ENCODE peak calls at places on chromosomes 7 and 10, in five cellular contexts. Q, C, J, K and Z are unnamed samples.

GRCh38 chr7:135274495-135275268 is 41.0 kb downstream of the STRA8 start:
- DNase-seq in K (peak), C (peak), Q (peak), J (peak), Z (peak)

GRCh38 chr10:1454428-1454827 is 282.9 kb downstream of the ADARB2 start:
- DNase-seq in J (no peak), K (no peak), C (no peak), Q (no peak), Z (no peak)

GRCh38 chr7:3754488-3755365 is 453.7 kb downstream of the SDK1 start:
- DNase-seq in J (no peak), C (no peak), K (no peak), Q (no peak), Z (no peak)

GRCh38 chr10:18483787-18484186 is 167.6 kb downstream of the NSUN6 start:
- DNase-seq in K (no peak), J (no peak), Q (no peak), C (no peak), Z (no peak)

GRCh38 chr10:97690138-97690537 is 3.1 kb upstream of the AVPI1 start:
- DNase-seq in Q (no peak), K (no peak), J (no peak), C (no peak), Z (no peak)

GRCh38 chr10:110709964-110710587 is 65.9 kb downstream of the RBM20 start:
- DNase-seq in Q (no peak), J (no peak), C (no peak), K (no peak), Z (no peak)

GRCh38 chr7:104804696-104805095 is 209.3 kb upstream of the KMT2E start:
- DNase-seq in J (no peak), Q (no peak), C (no peak), K (no peak), Z (no peak)

GRCh38 chr10:112137381-112137987 is 46.1 kb downstream of the GPAM start:
- DNase-seq in Q (peak), C (peak), J (no peak), K (peak), Z (peak)

GRCh38 chr7:120272896-120273475 is at the start of gene KCND2:
- DNase-seq in K (no peak), J (no peak), Q (no peak), C (no peak), Z (no peak)

GRCh38 chr7:151456782-151457181 is 16.8 kb upstream of the CRYGN start:
- DNase-seq in Q (no peak), J (no peak), C (no peak), K (no peak), Z (no peak)

GRCh38 chr10:112952282-112952991 is 2.4 kb downstream of the TCF7L2 start:
- DNase-seq in Q (no peak), C (no peak), K (no peak), J (no peak), Z (no peak)